ENCODE peak calls at places on chromosomes 6 and 20, in ten cellular contexts. One of them, this sample, is unnamed.

GRCh38 chr6:36427781-36428345 is 14.8 kb downstream of the PXT1 start:
- DNase-seq in brain microvascular endothelial cell: peak; percentile 42
- DNase-seq in neural crest cell: no peak
- DNase-seq in effector CD8-positive, alpha-beta T cell: no peak
- DNase-seq in AG20443: no peak
- DNase-seq in GM12864: no peak
- DNase-seq in stimulated activated CD4-positive, alpha-beta T cell treated with anti-CD3 and anti-CD28 coated beads, Interleukin-12 subunit alpha, Interleukin-12 subunit beta, amount 100 ng/mL, for 4 hours: no peak
- DNase-seq in bronchial epithelial cell: peak; percentile 46
- DNase-seq in COR-L47: no peak
- DNase-seq in astrocyte of the cerebellum: no peak
- DNase-seq in this sample: no peak

GRCh38 chr20:33841439-33841799 is 30.3 kb downstream of the CHMP4B start:
- DNase-seq in COR-L47: no peak
- DNase-seq in bronchial epithelial cell: no peak
- DNase-seq in brain microvascular endothelial cell: no peak
- DNase-seq in effector CD8-positive, alpha-beta T cell: no peak
- DNase-seq in stimulated activated CD4-positive, alpha-beta T cell treated with anti-CD3 and anti-CD28 coated beads, Interleukin-12 subunit alpha, Interleukin-12 subunit beta, amount 100 ng/mL, for 4 hours: no peak
- DNase-seq in astrocyte of the cerebellum: no peak
- DNase-seq in neural crest cell: no peak
- DNase-seq in AG20443: no peak
- DNase-seq in GM12864: no peak
- DNase-seq in this sample: no peak

GRCh38 chr6:37276916-37277509 is 19.1 kb upstream of the TMEM217 start:
- DNase-seq in stimulated activated CD4-positive, alpha-beta T cell treated with anti-CD3 and anti-CD28 coated beads, Interleukin-12 subunit alpha, Interleukin-12 subunit beta, amount 100 ng/mL, for 4 hours: no peak
- DNase-seq in astrocyte of the cerebellum: no peak
- DNase-seq in bronchial epithelial cell: no peak
- DNase-seq in AG20443: no peak
- DNase-seq in effector CD8-positive, alpha-beta T cell: no peak
- DNase-seq in neural crest cell: no peak
- DNase-seq in COR-L47: no peak
- DNase-seq in GM12864: no peak
- DNase-seq in brain microvascular endothelial cell: no peak
- DNase-seq in this sample: no peak

GRCh38 chr20:43830883-43831282 is 83.8 kb upstream of the TOX2 start:
- DNase-seq in astrocyte of the cerebellum: no peak
- DNase-seq in stimulated activated CD4-positive, alpha-beta T cell treated with anti-CD3 and anti-CD28 coated beads, Interleukin-12 subunit alpha, Interleukin-12 subunit beta, amount 100 ng/mL, for 4 hours: no peak
- DNase-seq in neural crest cell: no peak
- DNase-seq in COR-L47: no peak
- DNase-seq in AG20443: no peak
- DNase-seq in GM12864: no peak
- DNase-seq in brain microvascular endothelial cell: no peak
- DNase-seq in effector CD8-positive, alpha-beta T cell: no peak
- DNase-seq in bronchial epithelial cell: no peak
- DNase-seq in this sample: no peak

GRCh38 chr6:156889469-156889868 is 112.3 kb downstream of the ARID1B start:
- DNase-seq in neural crest cell: no peak
- DNase-seq in effector CD8-positive, alpha-beta T cell: no peak
- DNase-seq in brain microvascular endothelial cell: no peak
- DNase-seq in astrocyte of the cerebellum: no peak
- DNase-seq in COR-L47: no peak
- DNase-seq in AG20443: no peak
- DNase-seq in bronchial epithelial cell: no peak
- DNase-seq in GM12864: no peak
- DNase-seq in stimulated activated CD4-positive, alpha-beta T cell treated with anti-CD3 and anti-CD28 coated beads, Interleukin-12 subunit alpha, Interleukin-12 subunit beta, amount 100 ng/mL, for 4 hours: no peak
- DNase-seq in this sample: no peak

GRCh38 chr20:35791823-35792222 is 20.0 kb downstream of the PHF20 start:
- DNase-seq in COR-L47: no peak
- DNase-seq in neural crest cell: no peak
- DNase-seq in brain microvascular endothelial cell: no peak
- DNase-seq in bronchial epithelial cell: peak; percentile 36
- DNase-seq in astrocyte of the cerebellum: peak; percentile 37
- DNase-seq in AG20443: peak; percentile 73
- DNase-seq in GM12864: no peak
- DNase-seq in stimulated activated CD4-positive, alpha-beta T cell treated with anti-CD3 and anti-CD28 coated beads, Interleukin-12 subunit alpha, Interleukin-12 subunit beta, amount 100 ng/mL, for 4 hours: no peak
- DNase-seq in effector CD8-positive, alpha-beta T cell: no peak
- DNase-seq in this sample: no peak

GRCh38 chr6:169707772-169708171 is 5.8 kb downstream of the C6orf120 start:
- DNase-seq in GM12864: no peak
- DNase-seq in AG20443: no peak
- DNase-seq in bronchial epithelial cell: no peak
- DNase-seq in neural crest cell: no peak
- DNase-seq in COR-L47: no peak
- DNase-seq in stimulated activated CD4-positive, alpha-beta T cell treated with anti-CD3 and anti-CD28 coated beads, Interleukin-12 subunit alpha, Interleukin-12 subunit beta, amount 100 ng/mL, for 4 hours: no peak
- DNase-seq in brain microvascular endothelial cell: no peak
- DNase-seq in astrocyte of the cerebellum: no peak
- DNase-seq in effector CD8-positive, alpha-beta T cell: no peak
- DNase-seq in this sample: no peak

GRCh38 chr20:46894579-46894958 is at the start of gene EYA2:
- DNase-seq in bronchial epithelial cell: no peak
- DNase-seq in brain microvascular endothelial cell: no peak
- DNase-seq in GM12864: no peak
- DNase-seq in astrocyte of the cerebellum: no peak
- DNase-seq in COR-L47: peak; percentile 55
- DNase-seq in neural crest cell: peak; percentile 17
- DNase-seq in AG20443: peak; percentile 68
- DNase-seq in effector CD8-positive, alpha-beta T cell: no peak
- DNase-seq in stimulated activated CD4-positive, alpha-beta T cell treated with anti-CD3 and anti-CD28 coated beads, Interleukin-12 subunit alpha, Interleukin-12 subunit beta, amount 100 ng/mL, for 4 hours: no peak
- DNase-seq in this sample: no peak

GRCh38 chr6:27518881-27519795 is 46.2 kb upstream of the ZNF184 start:
- DNase-seq in GM12864: peak; percentile 65
- DNase-seq in neural crest cell: peak; percentile 65
- DNase-seq in stimulated activated CD4-positive, alpha-beta T cell treated with anti-CD3 and anti-CD28 coated beads, Interleukin-12 subunit alpha, Interleukin-12 subunit beta, amount 100 ng/mL, for 4 hours: peak; percentile 59
- DNase-seq in AG20443: peak; percentile 76
- DNase-seq in astrocyte of the cerebellum: peak; percentile 84
- DNase-seq in COR-L47: peak; percentile 54
- DNase-seq in bronchial epithelial cell: peak; percentile 86
- DNase-seq in effector CD8-positive, alpha-beta T cell: peak; percentile 37
- DNase-seq in brain microvascular endothelial cell: peak; percentile 89
- DNase-seq in this sample: peak; percentile 24

GRCh38 chr6:152309648-152310047 is 327.5 kb downstream of the SYNE1 start:
- DNase-seq in bronchial epithelial cell: no peak
- DNase-seq in effector CD8-positive, alpha-beta T cell: peak; percentile 28
- DNase-seq in neural crest cell: no peak
- DNase-seq in astrocyte of the cerebellum: no peak
- DNase-seq in stimulated activated CD4-positive, alpha-beta T cell treated with anti-CD3 and anti-CD28 coated beads, Interleukin-12 subunit alpha, Interleukin-12 subunit beta, amount 100 ng/mL, for 4 hours: peak; percentile 22
- DNase-seq in COR-L47: no peak
- DNase-seq in GM12864: no peak
- DNase-seq in brain microvascular endothelial cell: no peak
- DNase-seq in AG20443: no peak
- DNase-seq in this sample: peak; percentile 52

GRCh38 chr6:8552023-8552422 is 116.7 kb upstream of the SLC35B3 start:
- DNase-seq in neural crest cell: no peak
- DNase-seq in brain microvascular endothelial cell: no peak
- DNase-seq in stimulated activated CD4-positive, alpha-beta T cell treated with anti-CD3 and anti-CD28 coated beads, Interleukin-12 subunit alpha, Interleukin-12 subunit beta, amount 100 ng/mL, for 4 hours: no peak
- DNase-seq in effector CD8-positive, alpha-beta T cell: no peak
- DNase-seq in astrocyte of the cerebellum: no peak
- DNase-seq in GM12864: no peak
- DNase-seq in bronchial epithelial cell: no peak
- DNase-seq in AG20443: no peak
- DNase-seq in COR-L47: no peak
- DNase-seq in this sample: no peak

GRCh38 chr20:63292904-63293303 is at the start of gene COL20A1:
- DNase-seq in effector CD8-positive, alpha-beta T cell: no peak
- DNase-seq in bronchial epithelial cell: no peak
- DNase-seq in neural crest cell: no peak
- DNase-seq in AG20443: no peak
- DNase-seq in GM12864: no peak
- DNase-seq in astrocyte of the cerebellum: no peak
- DNase-seq in brain microvascular endothelial cell: no peak
- DNase-seq in stimulated activated CD4-positive, alpha-beta T cell treated with anti-CD3 and anti-CD28 coated beads, Interleukin-12 subunit alpha, Interleukin-12 subunit beta, amount 100 ng/mL, for 4 hours: no peak
- DNase-seq in COR-L47: no peak
- DNase-seq in this sample: no peak

GRCh38 chr6:125953502-125953875 is 3.1 kb upstream of the HINT3 start:
- DNase-seq in GM12864: no peak
- DNase-seq in stimulated activated CD4-positive, alpha-beta T cell treated with anti-CD3 and anti-CD28 coated beads, Interleukin-12 subunit alpha, Interleukin-12 subunit beta, amount 100 ng/mL, for 4 hours: no peak
- DNase-seq in brain microvascular endothelial cell: no peak
- DNase-seq in AG20443: no peak
- DNase-seq in astrocyte of the cerebellum: no peak
- DNase-seq in COR-L47: peak; percentile 75
- DNase-seq in bronchial epithelial cell: no peak
- DNase-seq in neural crest cell: no peak
- DNase-seq in effector CD8-positive, alpha-beta T cell: no peak
- DNase-seq in this sample: peak; percentile 10

GRCh38 chr6:168441434-168442391 is 729 bp downstream of the SMOC2 start:
- DNase-seq in neural crest cell: no peak
- DNase-seq in effector CD8-positive, alpha-beta T cell: no peak
- DNase-seq in COR-L47: no peak
- DNase-seq in AG20443: no peak
- DNase-seq in brain microvascular endothelial cell: no peak
- DNase-seq in bronchial epithelial cell: no peak
- DNase-seq in astrocyte of the cerebellum: no peak
- DNase-seq in stimulated activated CD4-positive, alpha-beta T cell treated with anti-CD3 and anti-CD28 coated beads, Interleukin-12 subunit alpha, Interleukin-12 subunit beta, amount 100 ng/mL, for 4 hours: no peak
- DNase-seq in GM12864: no peak
- DNase-seq in this sample: no peak

GRCh38 chr20:33349493-33349892 is 51.8 kb downstream of the CDK5RAP1 start:
- DNase-seq in COR-L47: no peak
- DNase-seq in AG20443: no peak
- DNase-seq in neural crest cell: no peak
- DNase-seq in bronchial epithelial cell: no peak
- DNase-seq in brain microvascular endothelial cell: no peak
- DNase-seq in stimulated activated CD4-positive, alpha-beta T cell treated with anti-CD3 and anti-CD28 coated beads, Interleukin-12 subunit alpha, Interleukin-12 subunit beta, amount 100 ng/mL, for 4 hours: no peak
- DNase-seq in effector CD8-positive, alpha-beta T cell: no peak
- DNase-seq in astrocyte of the cerebellum: no peak
- DNase-seq in GM12864: no peak
- DNase-seq in this sample: no peak

GRCh38 chr6:36024154-36024760 is at the start of gene SLC26A8:
- DNase-seq in COR-L47: no peak
- DNase-seq in GM12864: no peak
- DNase-seq in brain microvascular endothelial cell: no peak
- DNase-seq in bronchial epithelial cell: no peak
- DNase-seq in stimulated activated CD4-positive, alpha-beta T cell treated with anti-CD3 and anti-CD28 coated beads, Interleukin-12 subunit alpha, Interleukin-12 subunit beta, amount 100 ng/mL, for 4 hours: no peak
- DNase-seq in effector CD8-positive, alpha-beta T cell: no peak
- DNase-seq in neural crest cell: no peak
- DNase-seq in astrocyte of the cerebellum: no peak
- DNase-seq in AG20443: no peak
- DNase-seq in this sample: no peak